ENCODE peak calls at places on chromosome 15, in four cellular contexts. V, G, T and K are unnamed samples.

GRCh38 chr15:57510647-57511046 is 81.1 kb upstream of the MYZAP start:
- DNase-seq in V (no peak), G (no peak), T (peak; percentile 70), K (peak; percentile 83)

GRCh38 chr15:60912984-60913697 is 316.0 kb downstream of the RORA start:
- DNase-seq in T (no peak), G (no peak), V (no peak), K (no peak)

GRCh38 chr15:98914626-98915025 is 93.0 kb downstream of the PGPEP1L start:
- DNase-seq in V (no peak), G (no peak), T (no peak), K (no peak)

GRCh38 chr15:65832549-65833364 is 36.5 kb upstream of the RAB11A start:
- DNase-seq in V (peak; percentile 83), T (peak; percentile 89), G (peak; percentile 32), K (peak; percentile 91)

GRCh38 chr15:92809880-92810361 is 90.2 kb upstream of the CHD2 start:
- DNase-seq in V (peak; percentile 57), G (no peak), T (no peak), K (no peak)

GRCh38 chr15:100723323-100723801 is 121.0 kb downstream of the ASB7 start:
- DNase-seq in T (no peak), V (no peak), G (no peak), K (no peak)

GRCh38 chr15:42239528-42240245 is 31.6 kb upstream of the VPS39 start:
- DNase-seq in T (no peak), V (no peak), G (no peak), K (no peak)

GRCh38 chr15:72800819-72801481 is 17.4 kb upstream of the ADPGK start:
- DNase-seq in T (no peak), G (no peak), V (no peak), K (no peak)

GRCh38 chr15:101439920-101440319 is 49.6 kb downstream of the PCSK6 start:
- DNase-seq in V (no peak), G (no peak), T (no peak), K (no peak)

GRCh38 chr15:44009056-44009455 is 182.3 kb downstream of the WDR76 start:
- DNase-seq in G (no peak), T (no peak), V (no peak), K (no peak)

GRCh38 chr15:57356636-57357035 is 19.7 kb upstream of the CGNL1 start:
- DNase-seq in T (no peak), G (no peak), V (no peak), K (no peak)

GRCh38 chr15:37015025-37015424 is 85.3 kb downstream of the MEIS2 start:
- DNase-seq in V (no peak), G (no peak), T (no peak), K (peak; percentile 56)

GRCh38 chr15:61069369-61070075 is 159.6 kb downstream of the RORA start:
- DNase-seq in V (no peak), G (no peak), T (no peak), K (no peak)

GRCh38 chr15:52801748-52802085 is 11.6 kb upstream of the ONECUT1 start:
- DNase-seq in T (no peak), G (no peak), V (no peak), K (no peak)

GRCh38 chr15:47437492-47437891 is 279.8 kb upstream of the SEMA6D start:
- DNase-seq in T (no peak), G (no peak), V (no peak), K (no peak)

GRCh38 chr15:76336254-76337046 is at the start of gene ISL2:
- DNase-seq in T (no peak), V (peak; percentile 100), G (no peak), K (peak; percentile 53)

GRCh38 chr15:61681676-61682075 is 378.6 kb downstream of the VPS13C start:
- DNase-seq in T (no peak), V (no peak), G (no peak), K (no peak)

GRCh38 chr15:34782901-34783300 is 12.4 kb downstream of the ACTC1 start:
- DNase-seq in G (no peak), V (no peak), T (no peak), K (no peak)

GRCh38 chr15:45333550-45333949 is 44.8 kb downstream of the GATM start:
- DNase-seq in T (peak; percentile 84), G (no peak), V (no peak), K (peak; percentile 71)

GRCh38 chr15:57551717-57552677 is 39.7 kb upstream of the MYZAP start:
- DNase-seq in V (no peak), T (peak; percentile 65), G (no peak), K (no peak)

GRCh38 chr15:72751751-72752455 is 31.7 kb downstream of the ADPGK start:
- DNase-seq in V (no peak), G (no peak), T (no peak), K (peak; percentile 16)

GRCh38 chr15:58014040-58014439 is 51.5 kb downstream of the ALDH1A2 start:
- DNase-seq in G (no peak), V (no peak), T (no peak), K (no peak)